ENCODE peak calls at places on chromosomes 12 and 14, in five cellular contexts. One of them, this sample, is unnamed.

GRCh38 chr12:118371354-118372282 is 1.1 kb downstream of the TAOK3 start:
- DNase-seq in heart right ventricle: peak; percentile 19
- DNase-seq in WTC11: peak; percentile 35
- DNase-seq in tibial artery: no peak
- DNase-seq in spleen: peak; percentile 90
- DNase-seq in this sample: no peak

GRCh38 chr12:29818925-29819324 is 35.2 kb upstream of the TMTC1 start:
- DNase-seq in heart right ventricle: peak; percentile 55
- DNase-seq in WTC11: no peak
- DNase-seq in tibial artery: no peak
- DNase-seq in spleen: no peak
- DNase-seq in this sample: no peak

GRCh38 chr14:52081964-52082363 is 13.1 kb upstream of the NID2 start:
- DNase-seq in heart right ventricle: no peak
- DNase-seq in WTC11: no peak
- DNase-seq in tibial artery: no peak
- DNase-seq in spleen: no peak
- DNase-seq in this sample: no peak

GRCh38 chr14:20578325-20578724 is 9.5 kb downstream of the RNASE11 start:
- DNase-seq in heart right ventricle: no peak
- DNase-seq in WTC11: peak; percentile 74
- DNase-seq in tibial artery: no peak
- DNase-seq in spleen: no peak
- DNase-seq in this sample: no peak

GRCh38 chr12:38887770-38888169 is 17.6 kb downstream of the CPNE8 start:
- DNase-seq in heart right ventricle: no peak
- DNase-seq in WTC11: no peak
- DNase-seq in tibial artery: no peak
- DNase-seq in spleen: no peak
- DNase-seq in this sample: no peak

GRCh38 chr14:77059276-77059934 is 30.9 kb upstream of the IRF2BPL start:
- DNase-seq in heart right ventricle: no peak
- DNase-seq in WTC11: peak; percentile 61
- DNase-seq in tibial artery: no peak
- DNase-seq in spleen: no peak
- DNase-seq in this sample: no peak

GRCh38 chr14:32711103-32711680 is 227.5 kb upstream of the NPAS3 start:
- DNase-seq in heart right ventricle: peak; percentile 32
- DNase-seq in WTC11: no peak
- DNase-seq in tibial artery: no peak
- DNase-seq in spleen: no peak
- DNase-seq in this sample: no peak

GRCh38 chr14:73825551-73826188 is 26.0 kb upstream of the PTGR2 start:
- DNase-seq in heart right ventricle: peak; percentile 92
- DNase-seq in WTC11: peak; percentile 82
- DNase-seq in tibial artery: peak; percentile 92
- DNase-seq in spleen: peak; percentile 95
- DNase-seq in this sample: peak; percentile 93

GRCh38 chr12:103779410-103780092 is 61.5 kb downstream of the NT5DC3 start:
- DNase-seq in heart right ventricle: no peak
- DNase-seq in WTC11: no peak
- DNase-seq in tibial artery: no peak
- DNase-seq in spleen: no peak
- DNase-seq in this sample: no peak

GRCh38 chr12:53804429-53804828 is 52.6 kb upstream of the CISTR start:
- DNase-seq in heart right ventricle: no peak
- DNase-seq in WTC11: no peak
- DNase-seq in tibial artery: no peak
- DNase-seq in spleen: no peak
- DNase-seq in this sample: no peak

GRCh38 chr14:75242546-75243273 is 35.9 kb upstream of the FOS start:
- DNase-seq in heart right ventricle: peak; percentile 61
- DNase-seq in WTC11: no peak
- DNase-seq in tibial artery: no peak
- DNase-seq in spleen: no peak
- DNase-seq in this sample: no peak

GRCh38 chr12:6201199-6201608 is 1.0 kb downstream of the CD9 start:
- DNase-seq in heart right ventricle: no peak
- DNase-seq in WTC11: no peak
- DNase-seq in tibial artery: no peak
- DNase-seq in spleen: no peak
- DNase-seq in this sample: no peak

GRCh38 chr14:81269100-81269978 is 48.6 kb upstream of the GTF2A1 start:
- DNase-seq in heart right ventricle: peak; percentile 48
- DNase-seq in WTC11: no peak
- DNase-seq in tibial artery: no peak
- DNase-seq in spleen: no peak
- DNase-seq in this sample: no peak

GRCh38 chr12:54352022-54352531 is 12.2 kb downstream of the GPR84 start:
- DNase-seq in heart right ventricle: peak; percentile 65
- DNase-seq in WTC11: peak; percentile 70
- DNase-seq in tibial artery: peak; percentile 73
- DNase-seq in spleen: no peak
- DNase-seq in this sample: no peak

GRCh38 chr12:96401061-96401871 is 1.0 kb upstream of the CDK17 start:
- DNase-seq in heart right ventricle: peak; percentile 23
- DNase-seq in WTC11: no peak
- DNase-seq in tibial artery: no peak
- DNase-seq in spleen: no peak
- DNase-seq in this sample: no peak

GRCh38 chr12:2084553-2085296 is 31.9 kb downstream of the CACNA1C start:
- DNase-seq in heart right ventricle: peak; percentile 40
- DNase-seq in WTC11: no peak
- DNase-seq in tibial artery: peak; percentile 92
- DNase-seq in spleen: no peak
- DNase-seq in this sample: no peak

GRCh38 chr12:104064842-104065441 is 611 bp downstream of the HCFC2 start:
- DNase-seq in heart right ventricle: no peak
- DNase-seq in WTC11: no peak
- DNase-seq in tibial artery: no peak
- DNase-seq in spleen: peak; percentile 78
- DNase-seq in this sample: no peak

GRCh38 chr12:47901285-47902093 is 3.3 kb downstream of the VDR start:
- DNase-seq in heart right ventricle: no peak
- DNase-seq in WTC11: no peak
- DNase-seq in tibial artery: no peak
- DNase-seq in spleen: no peak
- DNase-seq in this sample: no peak
- TF ChIP-seq CTCF in heart right ventricle: no peak
- TF ChIP-seq CTCF in WTC11: no peak
- TF ChIP-seq CTCF in tibial artery: no peak
- TF ChIP-seq CTCF in spleen: no peak
- TF ChIP-seq CTCF in this sample: no peak

GRCh38 chr12:57498143-57498524 is 10.3 kb downstream of the MARS1 start:
- DNase-seq in heart right ventricle: no peak
- DNase-seq in WTC11: peak; percentile 55
- DNase-seq in tibial artery: no peak
- DNase-seq in spleen: peak; percentile 41
- DNase-seq in this sample: no peak
- TF ChIP-seq CTCF in heart right ventricle: no peak
- TF ChIP-seq CTCF in WTC11: peak; percentile 16
- TF ChIP-seq CTCF in tibial artery: no peak
- TF ChIP-seq CTCF in spleen: no peak
- TF ChIP-seq CTCF in this sample: no peak

GRCh38 chr14:68894802-68895201 is 84.3 kb downstream of the ACTN1 start:
- DNase-seq in heart right ventricle: no peak
- DNase-seq in WTC11: no peak
- DNase-seq in tibial artery: no peak
- DNase-seq in spleen: no peak
- DNase-seq in this sample: no peak

GRCh38 chr14:68897559-68898160 is 81.4 kb downstream of the ACTN1 start:
- DNase-seq in heart right ventricle: no peak
- DNase-seq in WTC11: no peak
- DNase-seq in tibial artery: no peak
- DNase-seq in spleen: no peak
- DNase-seq in this sample: no peak

GRCh38 chr14:68895304-68895703 is 83.8 kb downstream of the ACTN1 start:
- DNase-seq in heart right ventricle: no peak
- DNase-seq in WTC11: no peak
- DNase-seq in tibial artery: no peak
- DNase-seq in spleen: no peak
- DNase-seq in this sample: no peak

GRCh38 chr14:68894123-68894522 is 85.0 kb downstream of the ACTN1 start:
- DNase-seq in heart right ventricle: peak; percentile 44
- DNase-seq in WTC11: no peak
- DNase-seq in tibial artery: peak; percentile 93
- DNase-seq in spleen: no peak
- DNase-seq in this sample: no peak

DNA sequence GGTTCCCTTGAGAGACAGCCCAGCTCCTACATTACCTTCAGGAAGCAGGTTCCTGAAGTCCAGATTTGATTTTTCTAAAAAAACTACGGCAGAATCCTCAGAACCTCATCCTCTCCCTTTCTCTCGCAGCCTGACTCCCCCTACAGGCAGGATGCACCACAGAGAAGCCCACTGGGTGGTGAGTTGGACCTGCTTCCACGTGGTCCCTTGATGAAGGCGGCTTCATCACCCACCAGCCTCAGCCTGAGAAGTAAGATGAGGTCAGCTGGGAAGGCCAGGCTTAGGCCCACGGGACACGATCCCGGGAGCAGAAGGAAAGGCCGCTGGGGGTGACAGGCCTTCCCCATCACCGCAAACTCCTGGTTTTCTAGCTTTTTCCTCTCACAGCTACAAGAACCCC is 83.0 kb downstream of the ACTN1 start:
- DNase-seq in heart right ventricle: no peak
- DNase-seq in WTC11: peak; percentile 26
- DNase-seq in tibial artery: no peak
- DNase-seq in spleen: no peak
- DNase-seq in this sample: no peak
- TF ChIP-seq CTCF in heart right ventricle: no peak
- TF ChIP-seq CTCF in WTC11: no peak
- TF ChIP-seq CTCF in tibial artery: peak; percentile 28
- TF ChIP-seq CTCF in spleen: no peak
- TF ChIP-seq CTCF in this sample: no peak

GRCh38 chr14:91313852-91314251 is 69.3 kb upstream of the GPR68 start:
- DNase-seq in heart right ventricle: no peak
- DNase-seq in WTC11: no peak
- DNase-seq in tibial artery: no peak
- DNase-seq in spleen: no peak
- DNase-seq in this sample: no peak

GRCh38 chr14:91317381-91318313 is 73.1 kb upstream of the GPR68 start:
- DNase-seq in heart right ventricle: peak; percentile 71
- DNase-seq in WTC11: no peak
- DNase-seq in tibial artery: no peak
- DNase-seq in spleen: peak; percentile 97
- DNase-seq in this sample: no peak

GRCh38 chr14:91316761-91317160 is 72.3 kb upstream of the GPR68 start:
- DNase-seq in heart right ventricle: no peak
- DNase-seq in WTC11: no peak
- DNase-seq in tibial artery: no peak
- DNase-seq in spleen: peak; percentile 66
- DNase-seq in this sample: no peak

GRCh38 chr14:91313154-91313850 is 68.8 kb upstream of the GPR68 start:
- DNase-seq in heart right ventricle: no peak
- DNase-seq in WTC11: no peak
- DNase-seq in tibial artery: no peak
- DNase-seq in spleen: peak; percentile 72
- DNase-seq in this sample: no peak

DNA sequence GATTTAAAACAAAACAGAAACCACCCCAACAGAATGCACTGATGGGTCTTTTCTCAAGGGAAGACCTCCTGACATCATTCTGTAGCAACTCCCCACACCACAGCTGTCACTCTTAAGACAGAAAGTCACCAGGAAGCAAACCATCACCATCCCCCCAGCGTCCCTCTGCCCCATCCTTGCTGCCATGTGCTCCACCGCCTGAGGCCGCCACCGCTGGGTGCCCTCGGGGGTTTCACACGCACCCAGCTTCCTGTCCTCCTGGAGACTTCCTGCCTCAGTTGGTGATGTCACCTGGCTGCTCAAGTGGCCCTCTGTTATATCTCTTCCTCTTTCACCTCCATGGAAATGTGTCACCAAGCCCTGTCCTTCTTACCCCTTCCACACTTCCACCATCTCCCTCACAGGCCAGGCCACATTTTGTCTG is 71.4 kb upstream of the GPR68 start:
- DNase-seq in heart right ventricle: no peak
- DNase-seq in WTC11: no peak
- DNase-seq in tibial artery: no peak
- DNase-seq in spleen: peak; percentile 94
- DNase-seq in this sample: no peak
- TF ChIP-seq CTCF in heart right ventricle: no peak
- TF ChIP-seq CTCF in WTC11: no peak
- TF ChIP-seq CTCF in tibial artery: no peak
- TF ChIP-seq CTCF in spleen: no peak
- TF ChIP-seq CTCF in this sample: no peak